ENCODE peak calls at places on chromosomes 6 and 20, in ten cellular contexts. N, A, Z, Q, R, O, P, W, K and J are unnamed samples.

GRCh38 chr20:46622125-46622524 is 29.1 kb downstream of the SLC13A3 start:
- DNase-seq in N (no peak), A (no peak), Z (no peak), Q (no peak), R (no peak), O (no peak), P (no peak), W (no peak), K (no peak), J (no peak)

GRCh38 chr6:91868539-91869202 is 1281.8 kb upstream of the MAP3K7 start:
- DNase-seq in N (no peak), A (no peak), Z (no peak), Q (no peak), R (no peak), O (no peak), P (no peak), W (no peak), K (no peak), J (no peak)

GRCh38 chr6:15312500-15312899 is 66.6 kb downstream of the JARID2 start:
- DNase-seq in N (no peak), A (no peak), Z (no peak), Q (no peak), R (no peak), O (no peak), P (no peak), W (no peak), K (peak; percentile 70), J (no peak)

GRCh38 chr6:168056892-168057527 is 22.0 kb downstream of the FRMD1 start:
- DNase-seq in N (no peak), A (no peak), Z (no peak), Q (no peak), R (no peak), O (no peak), P (no peak), W (no peak), K (no peak), J (no peak)

GRCh38 chr6:136113736-136114173 is 136.4 kb downstream of the MTFR2 start:
- DNase-seq in N (no peak), A (no peak), Z (no peak), Q (peak; percentile 57), R (no peak), O (no peak), P (no peak), W (no peak), K (peak; percentile 90), J (peak; percentile 16)

GRCh38 chr20:17565164-17565845 is 4.6 kb upstream of the DSTN start:
- DNase-seq in N (no peak), A (no peak), Z (no peak), Q (no peak), R (no peak), O (no peak), P (no peak), W (no peak), K (peak; percentile 78), J (no peak)

GRCh38 chr20:25750765-25751696 is 54.4 kb upstream of the ZNF337 start:
- DNase-seq in N (peak; percentile 41), A (peak; percentile 14), Z (peak; percentile 44), Q (peak; percentile 40), R (peak; percentile 44), O (peak; percentile 74), P (peak; percentile 65), W (peak; percentile 86), K (no peak), J (peak; percentile 68)

GRCh38 chr6:113645576-113645970 is 211.6 kb upstream of the MARCKS start:
- DNase-seq in N (no peak), A (no peak), Z (no peak), Q (no peak), R (no peak), O (no peak), P (no peak), W (no peak), K (peak; percentile 100), J (peak; percentile 47)

GRCh38 chr20:49037962-49038387 is 8.1 kb upstream of the CSE1L start:
- DNase-seq in N (no peak), A (no peak), Z (peak; percentile 15), Q (no peak), R (peak; percentile 17), O (no peak), P (no peak), W (no peak), K (peak; percentile 81), J (no peak)

GRCh38 chr20:41177636-41178035 is 40.3 kb downstream of the PLCG1 start:
- DNase-seq in N (no peak), A (no peak), Z (no peak), Q (no peak), R (no peak), O (peak; percentile 21), P (peak; percentile 40), W (no peak), K (peak; percentile 96), J (no peak)